ENCODE peak calls at places on chromosome 9, in seven cellular contexts. L is left ventricle myocardium inferior, Z is fibroblast of villous mesenchyme, G is ovary, O is neural progenitor cell, J is BJ, E is colonic mucosa. M is an unnamed sample.

GRCh38 chr9:91162784-91163440 is 198.8 kb downstream of the AUH start:
- DNase-seq in L (no peak), Z (peak; percentile 74), G (no peak), O (no peak), J (no peak), E (peak; percentile 63), M (no peak)

GRCh38 chr9:134306583-134307222 is 19.6 kb upstream of the RXRA start:
- DNase-seq in L (peak; percentile 25), Z (no peak), G (no peak), O (no peak), J (no peak), E (no peak), M (no peak)

GRCh38 chr9:14824481-14824880 is 85.7 kb downstream of the FREM1 start:
- DNase-seq in L (no peak), Z (no peak), G (no peak), O (no peak), J (no peak), E (no peak), M (no peak)

GRCh38 chr9:18390393-18390792 is 83.6 kb upstream of the ADAMTSL1 start:
- DNase-seq in L (no peak), Z (peak; percentile 82), G (peak; percentile 30), O (peak; percentile 9), J (peak; percentile 55), E (no peak), M (no peak)

GRCh38 chr9:33065157-33066076 is 11.1 kb downstream of the SMU1 start:
- DNase-seq in L (no peak), Z (no peak), G (no peak), O (no peak), J (no peak), E (no peak), M (no peak)

GRCh38 chr9:74078647-74079046 is 418.5 kb upstream of the RORB start:
- DNase-seq in L (no peak), Z (peak; percentile 48), G (no peak), O (no peak), J (no peak), E (no peak), M (no peak)

GRCh38 chr9:97388721-97389238 is 23.1 kb upstream of the TDRD7 start:
- DNase-seq in L (no peak), Z (no peak), G (no peak), O (no peak), J (no peak), E (no peak), M (no peak)

GRCh38 chr9:134666801-134667200 is 25.2 kb downstream of the COL5A1 start:
- DNase-seq in L (no peak), Z (peak; percentile 58), G (no peak), O (no peak), J (no peak), E (no peak), M (no peak)

GRCh38 chr9:134209731-134210311 is 45.5 kb upstream of the RNU6ATAC start:
- DNase-seq in L (no peak), Z (no peak), G (peak; percentile 14), O (peak; percentile 0), J (no peak), E (no peak), M (no peak)

GRCh38 chr9:32395483-32396216 is 11.2 kb downstream of the ACO1 start:
- DNase-seq in L (peak; percentile 29), Z (peak; percentile 93), G (peak; percentile 62), O (no peak), J (peak; percentile 80), E (no peak), M (no peak)

GRCh38 chr9:136543830-136544548 is 1.9 kb downstream of the NOTCH1 start:
- DNase-seq in L (no peak), Z (no peak), G (no peak), O (no peak), J (no peak), E (peak; percentile 86), M (no peak)

GRCh38 chr9:78598120-78598519 is 301.2 kb downstream of the PSAT1 start:
- DNase-seq in L (no peak), Z (no peak), G (no peak), O (no peak), J (no peak), E (no peak), M (peak; percentile 40)

GRCh38 chr9:129664664-129665007 is 811 bp upstream of the PRRX2 start:
- DNase-seq in L (no peak), Z (no peak), G (no peak), O (peak; percentile 53), J (no peak), E (no peak), M (no peak)
- H3K4me3 ChIP-seq in L (peak overlapping the region; percentile 61), Z (peak overlapping the region; percentile 46), G (no peak overlapping the region), O (peak overlapping the region; percentile 49), J (peak overlapping the region; percentile 83), E (peak overlapping the region; percentile 19), M (no peak overlapping the region)

DNA sequence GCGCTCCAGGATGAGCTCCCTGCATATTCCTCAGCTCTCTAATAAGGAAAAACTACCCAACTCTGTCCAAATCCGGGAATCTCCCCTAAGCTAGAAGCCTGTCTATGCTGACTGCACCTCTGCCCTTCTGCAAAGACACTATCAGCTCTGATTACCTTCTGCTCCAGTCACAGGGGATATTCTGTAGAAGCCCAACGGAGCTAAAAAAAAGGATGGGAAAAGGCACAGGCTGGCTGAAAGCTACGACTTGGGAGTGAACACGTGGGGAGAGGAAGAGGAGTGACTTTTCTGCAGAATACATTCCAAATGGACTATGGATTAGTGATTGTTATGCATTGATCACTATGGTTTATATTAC is 50.7 kb downstream of the IARS1 start:
- DNase-seq in L (no peak), Z (no peak), G (no peak), O (no peak), J (no peak), E (no peak), M (no peak)
- TF ChIP-seq CTCF in L (no peak), Z (no peak), G (no peak), O (no peak), J (no peak), E (no peak), M (no peak)

DNA sequence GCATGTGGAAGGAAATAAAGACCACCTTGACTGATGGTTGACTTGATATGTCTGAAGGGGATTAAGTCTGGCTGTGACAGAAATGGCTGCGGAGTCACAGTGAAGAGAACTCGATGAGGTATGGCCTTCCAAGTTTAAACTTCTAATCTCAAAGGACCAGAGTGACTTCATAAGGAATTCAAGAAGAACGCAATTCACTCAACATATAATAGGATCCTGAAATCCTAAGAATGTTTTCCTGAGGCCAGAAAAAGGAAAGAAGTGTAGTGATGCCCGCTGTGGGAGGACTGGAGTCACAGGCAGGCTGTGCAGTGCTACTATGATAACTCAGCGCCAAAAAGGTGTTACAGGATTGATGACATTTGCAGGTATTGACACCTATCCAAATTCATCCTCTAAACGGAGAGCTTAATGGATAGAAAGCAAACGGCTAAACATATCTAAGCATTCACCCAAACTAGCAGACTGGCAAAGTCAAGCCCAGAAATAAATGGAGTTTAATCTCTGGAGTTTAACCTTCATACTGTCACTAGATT is 287.3 kb downstream of the SEC61B start:
- DNase-seq in L (no peak), Z (no peak), G (no peak), O (no peak), J (no peak), E (no peak), M (no peak)
- H3K4me3 ChIP-seq in L (no peak overlapping the region), Z (no peak overlapping the region), G (no peak overlapping the region), O (no peak overlapping the region), J (no peak overlapping the region), E (no peak overlapping the region), M (no peak overlapping the region)

GRCh38 chr9:108831496-108832178 is 24.1 kb downstream of the ACTL7B start:
- DNase-seq in L (no peak), Z (no peak), G (no peak), O (no peak), J (no peak), E (no peak), M (no peak)
- TF ChIP-seq CTCF in L (no peak), Z (no peak), G (no peak), O (no peak), J (no peak), E (no peak), M (no peak)

DNA sequence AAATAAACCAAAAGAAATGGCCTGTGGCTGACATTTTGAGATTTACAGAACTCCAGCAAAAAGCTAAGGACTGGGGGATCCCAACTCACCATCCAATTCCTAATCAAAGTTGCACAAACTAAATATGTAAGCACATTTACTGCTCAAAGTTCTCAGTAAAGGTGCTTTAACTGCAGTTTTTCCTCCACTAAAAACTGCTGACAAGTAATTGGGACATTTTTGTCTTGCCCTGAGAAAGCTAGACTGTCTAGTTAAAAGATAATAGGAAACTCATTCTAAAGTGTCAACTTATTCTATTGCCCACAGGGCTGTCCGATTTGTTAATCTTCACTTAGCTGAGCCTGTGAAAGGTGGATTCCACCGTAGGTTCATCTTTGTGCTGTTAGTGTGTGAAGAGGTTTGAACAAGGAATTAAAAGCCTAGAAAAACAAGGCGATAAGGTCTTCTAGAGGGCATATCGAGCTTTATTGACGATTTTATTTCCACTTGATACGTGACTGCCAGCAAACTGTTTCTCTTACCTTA is 1.0 kb downstream of the DOCK8 start:
- DNase-seq in L (no peak), Z (no peak), G (no peak), O (no peak), J (no peak), E (no peak), M (no peak)
- H3K4me3 ChIP-seq in L (peak overlapping the region; percentile 68), Z (no peak overlapping the region), G (peak overlapping the region; percentile 43), O (peak overlapping the region; percentile 69), J (no peak overlapping the region), E (peak overlapping the region; percentile 65), M (no peak overlapping the region)

DNA sequence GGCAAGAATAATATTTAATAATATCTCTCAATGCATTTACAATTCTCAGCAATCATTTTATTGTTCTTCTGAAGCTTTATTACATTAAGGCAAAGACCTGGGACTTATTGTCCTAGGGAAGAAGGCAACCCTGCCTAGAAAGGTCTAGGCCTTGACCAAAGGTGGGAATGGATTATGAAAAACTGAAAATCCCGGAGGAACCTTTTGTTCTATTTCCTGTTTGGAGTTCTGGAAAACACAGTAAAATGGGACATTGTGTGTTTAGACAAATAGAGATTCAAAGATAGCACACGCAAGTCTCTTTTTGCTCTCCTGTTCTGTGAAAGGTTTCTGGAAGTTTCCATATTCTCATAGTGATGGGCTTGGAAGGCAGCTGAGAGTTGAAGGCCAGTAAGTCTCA is 31.1 kb downstream of the BAAT start:
- DNase-seq in L (no peak), Z (no peak), G (no peak), O (no peak), J (no peak), E (no peak), M (peak; percentile 27)
- TF ChIP-seq CTCF in L (no peak), Z (no peak), G (no peak), O (no peak), J (no peak), E (no peak), M (no peak)

M was measured in LNCaP clone FGC.